ENCODE peak calls at places on chromosome 16, in ten cellular contexts. X, G, S, Q, H, Y, J, A, F and L are unnamed samples.

GRCh38 chr16:14232106-14232890 is 161.2 kb downstream of the MRTFB start:
- DNase-seq in X (peak; percentile 47), G (no peak), S (peak; percentile 27), Q (no peak), H (peak; percentile 56), Y (no peak), J (no peak), A (no peak), F (no peak), L (no peak)

GRCh38 chr16:11836653-11837244 is 14.6 kb downstream of the RSL1D1 start:
- DNase-seq in X (peak; percentile 89), G (no peak), S (no peak), Q (no peak), H (peak; percentile 77), Y (no peak), J (peak; percentile 73), A (no peak), F (no peak), L (no peak)

GRCh38 chr16:78629173-78629572 is 529.7 kb downstream of the WWOX start:
- DNase-seq in X (no peak), G (no peak), S (no peak), Q (no peak), H (no peak), Y (no peak), J (peak; percentile 2), A (no peak), F (no peak), L (no peak)

GRCh38 chr16:11140867-11141266 is 115.1 kb downstream of the SOCS1 start:
- DNase-seq in X (no peak), G (no peak), S (no peak), Q (no peak), H (no peak), Y (no peak), J (no peak), A (no peak), F (no peak), L (no peak)

GRCh38 chr16:15422222-15422621 is 12.2 kb upstream of the BMERB1 start:
- DNase-seq in X (no peak), G (no peak), S (no peak), Q (no peak), H (no peak), Y (no peak), J (no peak), A (no peak), F (no peak), L (no peak)

GRCh38 chr16:48013476-48013875 is 142.3 kb downstream of the ABCC12 start:
- DNase-seq in X (no peak), G (peak; percentile 44), S (no peak), Q (no peak), H (no peak), Y (no peak), J (no peak), A (peak; percentile 80), F (no peak), L (no peak)

GRCh38 chr16:15953477-15953876 is 4.1 kb downstream of the ABCC1 start:
- DNase-seq in X (no peak), G (no peak), S (no peak), Q (no peak), H (no peak), Y (no peak), J (no peak), A (no peak), F (no peak), L (no peak)

GRCh38 chr16:66169817-66170216 is 196.7 kb upstream of the CDH5 start:
- DNase-seq in X (no peak), G (no peak), S (no peak), Q (no peak), H (no peak), Y (no peak), J (no peak), A (no peak), F (no peak), L (no peak)

DNA sequence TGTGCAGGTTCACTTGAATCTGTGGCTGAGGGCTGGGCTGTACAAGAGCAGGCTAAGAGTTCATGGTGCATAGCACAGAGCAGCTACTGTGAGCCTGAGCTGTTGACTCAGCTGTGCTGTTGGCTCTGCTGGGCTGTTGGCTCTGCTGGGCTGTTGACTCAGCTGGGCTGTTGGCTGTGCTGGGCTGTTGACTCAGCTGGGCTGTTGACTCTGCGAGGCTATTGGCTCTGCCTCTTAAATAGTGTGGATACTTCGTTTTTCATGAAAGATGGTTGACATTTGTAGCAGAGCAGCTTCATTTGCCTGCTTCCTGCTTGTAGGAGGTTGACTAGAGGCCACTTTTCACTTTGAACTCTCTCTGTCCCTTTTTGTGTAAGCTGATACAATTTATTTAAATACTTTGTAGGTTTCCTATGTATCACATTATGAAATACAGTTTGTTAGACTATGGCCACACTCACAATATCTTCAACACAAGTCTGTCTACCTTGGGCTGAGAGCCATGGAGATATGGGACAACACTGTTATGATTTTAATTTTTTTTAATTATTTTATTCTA is 40.3 kb upstream of the CCNF start:
- DNase-seq in X (peak; percentile 96), G (no peak), S (peak; percentile 92), Q (no peak), H (peak; percentile 39), Y (no peak), J (peak; percentile 84), A (no peak), F (no peak), L (no peak)
- TF ChIP-seq CTCF in X (no peak), G (no peak), S (no peak), Q (no peak), H (no peak), Y (no peak), J (no peak), A (no peak), F (no peak), L (no peak)

GRCh38 chr16:29009838-29010166 is 24.9 kb downstream of the LAT start:
- DNase-seq in X (no peak), G (no peak), S (no peak), Q (no peak), H (no peak), Y (no peak), J (no peak), A (no peak), F (no peak), L (no peak)

GRCh38 chr16:29012913-29013641 is 28.2 kb downstream of the LAT start:
- DNase-seq in X (no peak), G (no peak), S (no peak), Q (no peak), H (no peak), Y (no peak), J (no peak), A (no peak), F (no peak), L (no peak)

GRCh38 chr16:29009050-29009837 is 24.4 kb downstream of the LAT start:
- DNase-seq in X (no peak), G (no peak), S (no peak), Q (no peak), H (no peak), Y (no peak), J (no peak), A (no peak), F (no peak), L (no peak)

GRCh38 chr16:29011851-29012250 is 27.0 kb downstream of the LAT start:
- DNase-seq in X (no peak), G (no peak), S (no peak), Q (no peak), H (no peak), Y (no peak), J (no peak), A (no peak), F (no peak), L (no peak)

GRCh38 chr16:29011112-29011511 is 26.3 kb downstream of the LAT start:
- DNase-seq in X (no peak), G (no peak), S (no peak), Q (no peak), H (no peak), Y (no peak), J (no peak), A (no peak), F (no peak), L (no peak)
- TF ChIP-seq CTCF in X (no peak), G (no peak), S (no peak), Q (peak; percentile 32), H (no peak), Y (no peak), J (peak; percentile 25), A (peak; percentile 22), F (no peak), L (no peak)

GRCh38 chr16:73878616-73879015 is 418.0 kb upstream of the PSMD7 start:
- DNase-seq in X (peak; percentile 75), G (no peak), S (no peak), Q (no peak), H (peak; percentile 78), Y (no peak), J (peak; percentile 61), A (peak; percentile 29), F (peak; percentile 25), L (no peak)
- TF ChIP-seq CTCF in X (peak; percentile 61), G (peak; percentile 61), S (no peak), Q (peak; percentile 78), H (peak; percentile 83), Y (no peak), J (peak; percentile 58), A (peak; percentile 78), F (peak; percentile 40), L (no peak)

GRCh38 chr16:85551319-85551978 is 61.7 kb upstream of the GSE1 start:
- DNase-seq in X (no peak), G (no peak), S (no peak), Q (no peak), H (no peak), Y (no peak), J (no peak), A (no peak), F (no peak), L (no peak)

GRCh38 chr16:85548375-85548774 is 64.7 kb upstream of the GSE1 start:
- DNase-seq in X (no peak), G (no peak), S (no peak), Q (no peak), H (no peak), Y (no peak), J (no peak), A (no peak), F (no peak), L (no peak)

GRCh38 chr16:85552980-85553435 is 60.1 kb upstream of the GSE1 start:
- DNase-seq in X (no peak), G (no peak), S (no peak), Q (no peak), H (no peak), Y (no peak), J (no peak), A (no peak), F (no peak), L (no peak)

GRCh38 chr16:85549766-85550421 is 63.2 kb upstream of the GSE1 start:
- DNase-seq in X (no peak), G (no peak), S (no peak), Q (no peak), H (no peak), Y (no peak), J (no peak), A (no peak), F (no peak), L (no peak)

DNA sequence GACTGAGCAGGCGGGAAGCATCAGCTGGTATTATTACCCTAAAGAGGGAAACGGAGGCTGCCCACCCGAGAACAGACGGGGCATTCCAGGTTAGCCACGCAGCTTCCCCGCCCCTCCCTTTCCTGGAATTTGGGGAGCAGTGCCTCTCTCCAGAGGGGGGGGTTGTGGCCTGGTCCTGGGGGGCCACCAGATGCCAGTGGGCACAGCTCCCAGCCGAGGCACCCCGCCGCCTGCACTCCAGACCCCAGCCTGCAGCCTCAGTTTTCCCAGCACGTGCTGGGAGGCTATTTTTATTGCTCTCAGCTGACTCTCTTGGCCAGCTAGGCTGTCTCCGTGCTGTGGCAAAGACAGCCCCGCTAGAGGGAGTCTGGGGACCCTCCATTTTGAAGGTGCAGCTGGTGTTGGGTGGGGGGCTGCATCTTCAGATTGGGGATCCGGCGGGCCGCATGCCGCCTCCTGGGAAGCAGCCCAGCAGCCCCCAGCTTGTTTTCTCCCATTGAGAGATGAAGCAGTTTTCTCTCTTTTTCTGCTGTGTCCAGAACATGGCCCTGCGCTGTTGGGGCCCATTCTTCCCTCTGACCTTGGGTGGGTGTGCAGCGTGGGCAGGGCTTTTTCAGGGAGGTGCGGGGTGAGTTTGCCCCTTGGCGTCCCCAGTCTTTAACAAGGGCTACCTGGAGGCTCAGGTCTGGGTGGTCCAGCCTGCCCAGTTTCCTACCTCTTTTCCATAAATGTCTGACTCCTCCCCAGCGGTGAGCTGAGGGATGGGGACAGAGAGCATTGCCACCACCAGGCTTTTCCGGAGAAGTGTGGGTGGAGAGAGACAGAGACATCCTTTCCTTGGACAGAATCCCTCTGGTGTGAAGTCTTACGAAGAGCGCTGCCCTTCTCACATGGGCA is 62.5 kb upstream of the GSE1 start:
- DNase-seq in X (no peak), G (no peak), S (no peak), Q (no peak), H (no peak), Y (no peak), J (no peak), A (no peak), F (no peak), L (no peak)
- TF ChIP-seq CTCF in X (no peak), G (no peak), S (no peak), Q (no peak), H (peak; percentile 26), Y (no peak), J (peak; percentile 51), A (no peak), F (no peak), L (no peak)